ENCODE peak calls at places on chromosomes 16 and 17, in six cellular contexts. N is breast epithelium; T is CD4-positive, alpha-beta T cell; Y is coronary artery; B is fibroblast of lung; I is neuronal stem cell. K is an unnamed sample.

GRCh38 chr17:63354251-63354650 is 91.9 kb downstream of the CYB561 start:
- DNase-seq in Y (no peak), N (no peak), T (no peak), I (no peak), B (peak; percentile 79), K (no peak)

GRCh38 chr17:60809421-60809820 is 131.8 kb downstream of the BCAS3 start:
- DNase-seq in T (no peak), I (no peak), N (no peak), B (no peak), Y (no peak), K (no peak)

GRCh38 chr17:63697341-63698286 is 2.3 kb downstream of the LIMD2 start:
- DNase-seq in N (no peak), I (no peak), B (no peak), T (peak; percentile 77), Y (no peak), K (no peak)

GRCh38 chr17:44029736-44030135 is 15.0 kb upstream of the TMEM101 start:
- DNase-seq in B (no peak), T (no peak), Y (no peak), N (no peak), I (no peak), K (no peak)

GRCh38 chr17:4534928-4535666 is 20.1 kb downstream of the MYBBP1A start:
- DNase-seq in T (no peak), I (no peak), Y (no peak), B (no peak), N (no peak), K (no peak)

GRCh38 chr16:67703626-67704025 is 15.5 kb downstream of the GFOD2 start:
- DNase-seq in B (no peak), I (no peak), N (no peak), Y (no peak), T (no peak), K (no peak)

GRCh38 chr17:60087882-60088669 is 9.4 kb upstream of the HEATR6 start:
- DNase-seq in N (no peak), Y (no peak), B (peak; percentile 41), T (no peak), I (no peak), K (no peak)

GRCh38 chr17:47857551-47858410 is 6.8 kb upstream of the SP6 start:
- DNase-seq in B (no peak), Y (no peak), T (no peak), N (no peak), I (no peak), K (no peak)

GRCh38 chr16:88387941-88388627 is 5.3 kb downstream of the ZNF469 start:
- DNase-seq in N (peak; percentile 93), I (no peak), B (peak; percentile 16), T (no peak), Y (peak; percentile 86), K (peak; percentile 62)

GRCh38 chr16:56408379-56409098 is 16.8 kb downstream of the AMFR start:
- DNase-seq in N (no peak), Y (no peak), B (no peak), I (no peak), T (no peak), K (no peak)

GRCh38 chr17:20852541-20853370 is 190.1 kb downstream of the USP22 start:
- DNase-seq in I (peak; percentile 46), N (no peak), Y (no peak), B (peak; percentile 13), T (no peak), K (no peak)

GRCh38 chr16:10579965-10580918 is at the start of gene EMP2:
- DNase-seq in I (peak; percentile 75), Y (peak; percentile 89), N (peak; percentile 72), B (peak; percentile 61), T (no peak), K (peak; percentile 44)

GRCh38 chr16:88743693-88744519 is 37.6 kb downstream of the CTU2 start:
- DNase-seq in I (peak; percentile 71), T (peak; percentile 74), Y (peak; percentile 84), B (peak; percentile 71), N (peak; percentile 87), K (no peak)

GRCh38 chr17:78338860-78339259 is 21.0 kb downstream of the SOCS3 start:
- DNase-seq in I (no peak), B (no peak), T (no peak), N (no peak), Y (no peak), K (no peak)

GRCh38 chr17:178292-179065 is 3.0 kb downstream of the DOC2B start:
- DNase-seq in N (no peak), I (no peak), T (no peak), B (no peak), Y (no peak), K (no peak)

GRCh38 chr17:45759761-45760160 is 24.4 kb upstream of the CRHR1 start:
- DNase-seq in Y (no peak), T (no peak), I (no peak), N (no peak), B (no peak), K (no peak)

GRCh38 chr16:112153-112840 is 26.2 kb downstream of the NPRL3 start:
- DNase-seq in T (no peak), I (no peak), N (no peak), Y (no peak), B (no peak), K (no peak)

GRCh38 chr17:32752934-32753333 is 124.0 kb downstream of the MYO1D start:
- DNase-seq in I (no peak), N (no peak), Y (no peak), T (no peak), B (no peak), K (no peak)

GRCh38 chr17:65294184-65294719 is 157.1 kb downstream of the RGS9 start:
- DNase-seq in I (peak; percentile 42), T (peak; percentile 41), N (no peak), Y (no peak), B (peak; percentile 74), K (peak; percentile 2)

GRCh38 chr17:51121620-51122472 is 1.2 kb upstream of the SPAG9 start:
- DNase-seq in Y (peak; percentile 92), I (peak; percentile 51), B (peak; percentile 92), T (peak; percentile 29), N (peak; percentile 90), K (peak; percentile 24)

GRCh38 chr17:7045492-7046126 is 1.7 kb upstream of the SLC16A11 start:
- DNase-seq in I (peak; percentile 71), B (peak; percentile 90), T (no peak), N (no peak), Y (no peak), K (no peak)

GRCh38 chr16:85640254-85640558 is 27.1 kb downstream of the GSE1 start:
- DNase-seq in Y (no peak), N (no peak), B (no peak), T (no peak), I (no peak), K (no peak)
- H3K27ac ChIP-seq in Y (no peak overlapping the region), N (peak overlapping the region; percentile 20), B (no peak overlapping the region), T (no peak overlapping the region), I (no peak overlapping the region), K (no peak overlapping the region)

GRCh38 chr16:75263291-75263962 is 12.0 kb upstream of the BCAR1 start:
- DNase-seq in I (no peak), N (no peak), Y (peak; percentile 72), B (no peak), T (no peak), K (no peak)
- H3K27ac ChIP-seq in I (no peak overlapping the region), N (peak overlapping the region; percentile 94), Y (peak overlapping the region; percentile 94), B (peak overlapping the region; percentile 93), T (no peak overlapping the region), K (peak overlapping the region; percentile 81)

GRCh38 chr17:67712375-67712774 is 5.4 kb upstream of the NOL11 start:
- DNase-seq in N (no peak), T (no peak), I (no peak), Y (no peak), B (no peak), K (no peak)

GRCh38 chr17:67707442-67707841 is 10.3 kb upstream of the NOL11 start:
- DNase-seq in B (no peak), I (no peak), T (no peak), Y (no peak), N (no peak), K (no peak)

GRCh38 chr17:67713169-67713568 is 4.6 kb upstream of the NOL11 start:
- DNase-seq in N (no peak), Y (no peak), I (no peak), B (no peak), T (no peak), K (no peak)

GRCh38 chr17:67708378-67708777 is 9.4 kb upstream of the NOL11 start:
- DNase-seq in T (no peak), N (no peak), I (no peak), Y (no peak), B (no peak), K (no peak)

GRCh38 chr17:67711916-67712315 is 5.8 kb upstream of the NOL11 start:
- DNase-seq in Y (no peak), B (no peak), T (no peak), N (no peak), I (no peak), K (no peak)
- H3K27ac ChIP-seq in Y (no peak overlapping the region), B (no peak overlapping the region), T (no peak overlapping the region), N (no peak overlapping the region), I (no peak overlapping the region), K (no peak overlapping the region)

GRCh38 chr16:31451681-31452351 is 7.5 kb upstream of the ARMC5 start:
- DNase-seq in N (no peak), I (no peak), T (no peak), Y (no peak), B (peak; percentile 72), K (no peak)
- H3K27ac ChIP-seq in N (peak overlapping the region; percentile 22), I (no peak overlapping the region), T (no peak overlapping the region), Y (no peak overlapping the region), B (peak overlapping the region; percentile 91), K (peak overlapping the region; percentile 47)

GRCh38 chr16:51877686-51878085 is 669.3 kb downstream of the TOX3 start:
- DNase-seq in Y (no peak), I (no peak), T (no peak), N (no peak), B (peak; percentile 49), K (no peak)
- H3K27ac ChIP-seq in Y (no peak overlapping the region), I (no peak overlapping the region), T (no peak overlapping the region), N (no peak overlapping the region), B (peak overlapping the region; percentile 32), K (no peak overlapping the region)

DNA sequence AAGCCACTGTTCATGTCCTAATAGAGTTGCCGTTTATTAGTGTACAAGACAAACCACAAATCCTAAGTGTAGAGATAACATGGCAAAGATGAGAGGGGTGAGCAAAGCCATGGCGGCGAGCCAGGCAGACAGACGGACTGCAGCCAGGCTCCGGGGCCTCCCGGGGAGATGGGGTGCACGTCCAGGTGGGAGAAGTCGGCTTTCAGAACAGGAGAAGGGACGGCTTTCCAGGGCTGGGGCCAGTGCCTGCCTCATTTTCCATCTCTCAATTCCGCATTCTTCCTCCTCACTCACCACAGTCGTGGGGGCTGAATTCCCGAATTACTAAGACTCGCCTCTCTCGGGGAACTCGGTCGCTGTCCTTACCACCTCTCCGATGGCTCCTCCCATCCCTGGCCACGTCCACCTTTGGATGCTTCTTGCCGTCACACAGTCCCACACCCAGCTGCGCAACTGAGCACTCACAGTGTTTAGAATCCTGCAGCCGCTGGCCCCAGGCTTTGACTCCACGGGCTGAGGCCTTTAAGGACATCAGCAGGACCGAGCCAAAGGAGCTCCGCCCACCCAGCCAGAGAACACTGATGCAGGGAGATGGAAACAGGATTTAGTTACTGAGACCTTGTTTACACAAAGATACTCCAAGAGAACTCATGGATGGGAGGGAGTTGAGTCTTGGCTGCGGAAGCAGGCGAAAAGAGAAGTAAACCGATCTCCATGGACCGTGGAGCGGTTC is 59.7 kb downstream of the RNF112 start:
- DNase-seq in Y (peak; percentile 79), T (no peak), B (peak; percentile 77), N (peak; percentile 49), I (no peak), K (no peak)
- H3K27ac ChIP-seq in Y (peak overlapping the region; percentile 80), T (no peak overlapping the region), B (no peak overlapping the region), N (peak overlapping the region; percentile 84), I (no peak overlapping the region), K (no peak overlapping the region)